ENCODE peak calls at places on chromosome 19, in seven cellular contexts. C is effector CD4-positive, alpha-beta T cell; N is glutamatergic neuron; O is HEK293T; K is GM13977; I is stimulated activated naive B cell treated with anti-CD40 and anti-IgM and Interleukin-4, amounts not matched to agents 10 μg/mL and 1 μg/mL and 100 μg/mL, for 72 hours; D is CD4-positive, alpha-beta T cell. R is an unnamed sample.

GRCh38 chr19:19554074-19555023 is 16.3 kb downstream of the CILP2 start:
- DNase-seq in D (peak; percentile 69), O (peak; percentile 85), C (peak; percentile 42), I (peak; percentile 32), N (peak; percentile 80), K (peak; percentile 82), R (peak; percentile 65)

GRCh38 chr19:10408511-10409291 is 5.4 kb upstream of the CDC37 start:
- DNase-seq in K (peak; percentile 59), N (peak; percentile 79), O (no peak), I (peak; percentile 83), D (no peak), C (no peak), R (no peak)

GRCh38 chr19:8473652-8474476 is 28.6 kb downstream of the PRAM1 start:
- DNase-seq in K (peak; percentile 78), C (no peak), I (no peak), D (no peak), N (no peak), O (no peak), R (no peak)

GRCh38 chr19:5340637-5341447 is at the start of gene PTPRS:
- DNase-seq in I (peak; percentile 55), D (peak; percentile 55), N (peak; percentile 97), K (peak; percentile 96), C (peak; percentile 23), O (peak; percentile 98), R (peak; percentile 77)

GRCh38 chr19:31543456-31543855 is 194.2 kb upstream of the TSHZ3 start:
- DNase-seq in I (no peak), C (no peak), D (no peak), O (no peak), N (peak; percentile 38), K (no peak), R (no peak)

GRCh38 chr19:15123900-15124299 is 16.7 kb downstream of the SYDE1 start:
- DNase-seq in C (no peak), N (peak; percentile 34), K (no peak), I (no peak), D (no peak), O (no peak), R (peak; percentile 83)

GRCh38 chr19:33734913-33735312 is 61.8 kb upstream of the KCTD15 start:
- DNase-seq in O (no peak), D (no peak), I (no peak), C (no peak), K (no peak), N (no peak), R (no peak)

GRCh38 chr19:58350001-58350801 is 3.1 kb downstream of the A1BG start:
- DNase-seq in N (no peak), O (no peak), D (no peak), K (no peak), C (no peak), I (no peak), R (no peak)

GRCh38 chr19:5828661-5829566 is 10.6 kb downstream of the FUT6 start:
- DNase-seq in N (peak; percentile 62), C (no peak), D (no peak), O (peak; percentile 70), I (peak; percentile 42), K (peak; percentile 79), R (peak; percentile 55)

GRCh38 chr19:22622901-22623840 is 11.0 kb upstream of the ZNF492 start:
- DNase-seq in I (no peak), N (no peak), K (no peak), D (no peak), O (no peak), C (no peak), R (no peak)

GRCh38 chr19:16836906-16837362 is 7.7 kb downstream of the SIN3B start:
- DNase-seq in N (no peak), K (no peak), C (no peak), I (no peak), O (no peak), D (no peak), R (no peak)

GRCh38 chr19:15479391-15480345 is at the start of gene PGLYRP2:
- DNase-seq in O (no peak), I (no peak), K (no peak), C (no peak), D (no peak), N (no peak), R (peak; percentile 64)

GRCh38 chr19:52196256-52196967 is 6.6 kb downstream of the PPP2R1A start:
- DNase-seq in C (no peak), N (no peak), O (no peak), K (no peak), I (no peak), D (no peak), R (no peak)

GRCh38 chr19:8361921-8362793 is 1.8 kb upstream of the ANGPTL4 start:
- DNase-seq in O (no peak), N (no peak), I (no peak), D (no peak), K (no peak), C (no peak), R (peak; percentile 98)

GRCh38 chr19:27870293-27870692 is 1342.7 kb downstream of the UQCRFS1 start:
- DNase-seq in C (no peak), O (no peak), D (no peak), N (no peak), I (no peak), K (no peak), R (no peak)

R was measured in stomach.